ENCODE peak calls at places on chromosomes 2 and 18, in ten cellular contexts. P is heart left ventricle; A is breast epithelium; R is stomach; E is A549; W is neural progenitor cell; C is mesenchymal stem cell; G is GM23248; S is spleen; F is CD8-positive, alpha-beta T cell. Q is an unnamed sample. For H3K4me1, the result is how much of the 10 kb centered on the place peaks cover.

GRCh38 chr18:49561377-49562193 is at the start of gene LIPG:
- DNase-seq in P (peak), A (no peak), R (peak), E (peak), W (peak), C (peak), G (peak), S (no peak), F (peak), Q (no peak)

GRCh38 chr2:57550912-57551311 is 495.7 kb upstream of the VRK2 start:
- DNase-seq in P (no peak), A (no peak), R (no peak), E (no peak), W (no peak), C (no peak), G (no peak), S (no peak), F (no peak), Q (no peak)

GRCh38 chr2:348517-348916 is 60.6 kb upstream of the ALKAL2 start:
- DNase-seq in P (no peak), A (no peak), R (no peak), E (no peak), W (no peak), C (no peak), G (no peak), S (no peak), F (no peak), Q (no peak)

GRCh38 chr2:120947982-120948661 is 212.5 kb downstream of the GLI2 start:
- DNase-seq in P (no peak), A (no peak), R (no peak), E (no peak), W (no peak), C (no peak), G (no peak), S (no peak), F (no peak), Q (no peak)

GRCh38 chr2:238425979-238426567 is 654 bp upstream of the ASB1 start:
- DNase-seq in P (no peak), A (no peak), R (peak), E (peak), W (peak), C (peak), G (peak), S (peak), F (peak), Q (peak)

GRCh38 chr2:96239745-96240264 is 26.0 kb downstream of the TMEM127 start:
- DNase-seq in P (no peak), A (no peak), R (no peak), E (no peak), W (no peak), C (no peak), G (no peak), S (no peak), F (no peak), Q (no peak)

GRCh38 chr18:49560277-49561126 is 1.4 kb upstream of the LIPG start:
- DNase-seq in P (no peak), A (no peak), R (no peak), E (no peak), W (peak), C (peak), G (peak), S (no peak), F (no peak), Q (no peak)

GRCh38 chr2:31227711-31228125 is 6.2 kb upstream of the EHD3 start:
- DNase-seq in P (no peak), A (no peak), R (no peak), E (no peak), W (no peak), C (no peak), G (no peak), S (no peak), F (no peak), Q (no peak)

GRCh38 chr18:26477828-26478466 is 70.4 kb downstream of the KCTD1 start:
- DNase-seq in P (no peak), A (no peak), R (no peak), E (peak), W (no peak), C (no peak), G (no peak), S (no peak), F (no peak), Q (no peak)

GRCh38 chr2:46539327-46540276 is 60.2 kb downstream of the TMEM247 start:
- DNase-seq in P (no peak), A (no peak), R (no peak), E (no peak), W (no peak), C (no peak), G (no peak), S (no peak), F (no peak), Q (no peak)

GRCh38 chr18:364221-364620 is 96.4 kb upstream of the THOC1 start:
- DNase-seq in P (no peak), A (no peak), R (no peak), E (no peak), W (no peak), C (no peak), G (peak), S (no peak), F (no peak), Q (no peak)

GRCh38 chr18:47968721-47969120 is 38.3 kb upstream of the SMAD2 start:
- DNase-seq in P (no peak), A (no peak), R (no peak), E (peak), W (peak), C (no peak), G (peak), S (no peak), F (no peak), Q (no peak)

GRCh38 chr2:100818606-100819364 is 1.2 kb upstream of the NPAS2 start:
- DNase-seq in P (peak), A (peak), R (peak), E (peak), W (peak), C (peak), G (peak), S (no peak), F (no peak), Q (peak)

GRCh38 chr2:105576440-105577241 is 168.1 kb upstream of the NCK2 start:
- DNase-seq in P (no peak), A (no peak), R (no peak), E (peak), W (peak), C (peak), G (peak), S (no peak), F (no peak), Q (no peak)

GRCh38 chr18:57864615-57865121 is 61.6 kb upstream of the ATP8B1 start:
- DNase-seq in P (no peak), A (no peak), R (no peak), E (no peak), W (no peak), C (no peak), G (no peak), S (no peak), F (no peak), Q (no peak)

GRCh38 chr18:23981369-23981768 is 33.2 kb upstream of the TTC39C start:
- DNase-seq in P (no peak), A (no peak), R (no peak), E (no peak), W (peak), C (no peak), G (no peak), S (no peak), F (no peak), Q (no peak)

GRCh38 chr18:51516478-51517038 is 319.1 kb upstream of the MEX3C start:
- DNase-seq in P (no peak), A (no peak), R (no peak), E (no peak), W (no peak), C (no peak), G (no peak), S (no peak), F (no peak), Q (no peak)

GRCh38 chr2:64654993-64655666 is 1.4 kb upstream of the SERTAD2 start:
- DNase-seq in P (no peak), A (no peak), R (no peak), E (peak), W (no peak), C (peak), G (peak), S (no peak), F (no peak), Q (no peak)

GRCh38 chr2:39666489-39667141 is 898 bp downstream of the TMEM178A start:
- DNase-seq in P (no peak), A (no peak), R (no peak), E (peak), W (peak), C (peak), G (peak), S (no peak), F (no peak), Q (no peak)

GRCh38 chr2:241538838-241539615 is 19.5 kb upstream of the BOK start:
- DNase-seq in P (no peak), A (no peak), R (no peak), E (no peak), W (no peak), C (no peak), G (no peak), S (peak), F (no peak), Q (no peak)

GRCh38 chr2:145652051-145652450 is 1132.1 kb upstream of the ZEB2 start:
- DNase-seq in P (no peak), A (no peak), R (no peak), E (no peak), W (no peak), C (peak), G (no peak), S (no peak), F (no peak), Q (no peak)

GRCh38 chr18:55588001-55588875 is at the start of gene TCF4:
- DNase-seq in P (peak), A (peak), R (peak), E (peak), W (peak), C (peak), G (peak), S (peak), F (peak), Q (peak)

GRCh38 chr2:27171351-27171848 is 22.6 kb downstream of the TCF23 start:
- DNase-seq in P (no peak), A (no peak), R (no peak), E (no peak), W (no peak), C (no peak), G (peak), S (no peak), F (no peak), Q (no peak)

GRCh38 chr2:153986488-153987229 is 114.9 kb downstream of the GALNT13 start:
- DNase-seq in P (no peak), A (no peak), R (no peak), E (peak), W (peak), C (peak), G (peak), S (no peak), F (no peak), Q (no peak)

GRCh38 chr18:50749421-50749820 is 70.4 kb downstream of the MRO start:
- DNase-seq in P (no peak), A (no peak), R (no peak), E (no peak), W (no peak), C (no peak), G (no peak), S (no peak), F (no peak), Q (no peak)

GRCh38 chr2:69797235-69797634 is 32.2 kb upstream of the GMCL1 start:
- DNase-seq in P (no peak), A (no peak), R (no peak), E (no peak), W (no peak), C (no peak), G (no peak), S (no peak), F (no peak), Q (no peak)

GRCh38 chr2:235008584-235009044 is 56.8 kb downstream of the SH3BP4 start:
- DNase-seq in P (no peak), A (no peak), R (peak), E (no peak), W (no peak), C (no peak), G (peak), S (no peak), F (no peak), Q (no peak)

GRCh38 chr18:77711096-77711495 is 461.4 kb downstream of the GALR1 start:
- DNase-seq in P (no peak), A (no peak), R (no peak), E (no peak), W (peak), C (no peak), G (peak), S (no peak), F (no peak), Q (no peak)

GRCh38 chr2:45681675-45682074 is 30.2 kb downstream of the PRKCE start:
- DNase-seq in P (no peak), A (no peak), R (peak), E (peak), W (no peak), C (peak), G (peak), S (no peak), F (no peak), Q (no peak)

GRCh38 chr2:229873123-229873581 is 48.7 kb downstream of the TRIP12 start:
- DNase-seq in P (no peak), A (no peak), R (no peak), E (no peak), W (no peak), C (no peak), G (no peak), S (no peak), F (no peak), Q (no peak)

DNA sequence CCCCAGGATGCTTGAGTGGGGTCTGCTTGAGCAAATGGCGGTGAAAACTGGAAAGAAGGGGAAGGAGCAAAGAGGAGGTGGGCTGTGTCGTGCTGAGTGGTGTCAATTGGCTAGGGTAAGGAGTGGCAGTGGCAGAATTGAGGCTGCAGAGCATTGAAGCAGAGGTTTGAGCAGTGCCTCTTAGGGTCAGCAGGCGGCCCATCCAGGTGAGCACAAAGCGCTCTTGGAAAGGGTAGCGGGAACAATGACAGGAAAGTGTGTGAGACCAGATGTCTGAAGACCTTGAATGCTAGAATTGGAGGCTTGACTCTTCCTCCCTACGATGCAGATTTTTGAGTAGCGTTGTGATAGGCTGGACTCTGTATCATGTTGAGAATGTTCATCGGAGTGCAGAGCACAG is 39.3 kb upstream of the IL1R1 start:
- DNase-seq in P (no peak), A (no peak), R (no peak), E (no peak), W (no peak), C (no peak), G (no peak), S (no peak), F (no peak), Q (no peak)
- H3K4me1 ChIP-seq in P (under half), A (under half), R (half or more), E (half or more), W (under half), C (under half), G (half or more), S (under half), F (under half), Q (under half)

DNA sequence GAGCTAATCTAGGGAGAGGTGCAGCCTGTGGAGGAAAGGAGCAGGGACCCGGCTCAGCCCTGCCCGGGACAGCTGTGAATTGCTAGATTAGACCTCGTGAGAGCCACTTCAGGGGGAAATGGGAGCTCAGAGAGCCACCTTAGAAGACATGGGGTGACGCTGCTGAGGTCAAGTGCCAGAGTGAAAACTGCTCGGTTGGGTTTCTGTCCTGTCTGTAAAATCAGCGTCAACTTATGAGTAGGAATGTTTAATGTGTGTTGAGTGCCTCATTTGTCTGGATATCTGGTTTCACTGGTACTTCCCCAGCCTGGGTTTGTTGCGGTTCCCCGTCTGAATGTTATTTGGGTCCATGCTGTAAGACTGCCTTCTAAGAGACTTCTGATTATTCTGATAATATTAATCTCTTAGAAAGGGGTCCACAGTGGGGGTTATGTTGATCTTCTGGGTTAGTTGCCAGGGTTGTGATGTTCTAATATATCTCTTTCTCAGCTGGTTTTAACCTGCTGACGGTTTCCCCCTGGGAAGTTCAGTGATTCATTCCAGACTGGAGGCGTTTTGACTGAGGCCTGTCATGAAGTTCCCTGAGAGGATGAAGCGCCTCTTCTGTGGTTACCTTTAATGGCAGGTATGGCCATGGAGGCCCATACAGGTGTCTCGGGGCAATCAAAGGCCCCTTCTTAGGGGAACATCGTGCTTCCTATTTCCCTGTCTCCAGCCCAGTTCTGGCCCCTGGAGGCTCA is 175.9 kb downstream of the SH3RF3 start:
- DNase-seq in P (no peak), A (no peak), R (no peak), E (no peak), W (no peak), C (no peak), G (no peak), S (no peak), F (no peak), Q (no peak)
- H3K4me1 ChIP-seq in P (under half), A (under half), R (under half), E (under half), W (under half), C (under half), G (under half), S (under half), F (under half), Q (under half)

DNA sequence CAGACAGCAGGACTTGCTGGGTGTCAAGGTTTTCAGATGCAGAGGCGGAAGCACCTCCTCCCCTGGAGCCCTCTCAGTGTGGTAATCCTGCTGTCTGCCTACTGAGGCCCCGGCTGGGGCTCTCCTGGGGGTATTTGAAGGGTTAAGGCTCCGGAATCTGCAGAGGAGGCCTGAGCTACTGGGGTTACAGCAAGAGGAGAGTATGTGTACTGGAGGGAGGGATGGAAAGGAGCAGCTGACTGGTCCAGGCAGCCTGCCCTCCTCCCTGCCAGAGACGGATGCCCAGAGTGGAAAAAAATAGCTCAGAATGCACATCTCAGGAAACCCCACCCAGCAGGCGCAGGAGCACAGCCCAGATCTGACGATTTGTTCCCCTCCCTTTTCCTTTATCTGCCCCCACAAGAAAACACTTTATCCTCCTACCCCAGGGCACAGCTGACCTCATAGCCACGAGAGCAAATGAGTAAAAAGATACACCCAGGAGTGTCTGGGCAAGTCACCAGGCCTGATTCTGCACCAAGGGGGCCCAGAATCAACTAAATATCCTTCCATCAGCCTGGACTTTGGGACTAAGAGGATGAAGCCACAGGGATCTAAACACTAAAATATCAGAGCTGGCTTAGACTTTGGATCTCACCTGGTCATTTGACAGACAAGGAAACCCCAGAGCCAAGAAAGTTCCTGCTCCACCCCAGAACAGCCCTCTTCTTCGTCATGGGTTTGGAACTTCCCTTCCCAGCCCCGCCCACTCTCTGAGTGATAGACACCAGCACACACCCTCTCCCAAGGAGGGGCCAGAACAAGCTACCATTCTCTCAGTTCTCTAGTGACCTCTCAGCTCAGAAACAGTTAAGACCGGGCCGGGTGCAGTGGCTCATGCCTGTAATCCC is 5.5 kb downstream of the TMBIM1 start:
- DNase-seq in P (peak), A (peak), R (peak), E (peak), W (peak), C (peak), G (peak), S (peak), F (peak), Q (peak)
- H3K4me1 ChIP-seq in P (half or more), A (half or more), R (half or more), E (half or more), W (under half), C (half or more), G (half or more), S (half or more), F (half or more), Q (under half)

GRCh38 chr2:203759692-203760365 is 53.4 kb downstream of the CD28 start:
- DNase-seq in P (no peak), A (no peak), R (peak), E (no peak), W (no peak), C (peak), G (peak), S (no peak), F (no peak), Q (no peak)

GRCh38 chr2:203758841-203759691 is 52.6 kb downstream of the CD28 start:
- DNase-seq in P (no peak), A (no peak), R (peak), E (no peak), W (no peak), C (peak), G (peak), S (no peak), F (no peak), Q (no peak)

DNA sequence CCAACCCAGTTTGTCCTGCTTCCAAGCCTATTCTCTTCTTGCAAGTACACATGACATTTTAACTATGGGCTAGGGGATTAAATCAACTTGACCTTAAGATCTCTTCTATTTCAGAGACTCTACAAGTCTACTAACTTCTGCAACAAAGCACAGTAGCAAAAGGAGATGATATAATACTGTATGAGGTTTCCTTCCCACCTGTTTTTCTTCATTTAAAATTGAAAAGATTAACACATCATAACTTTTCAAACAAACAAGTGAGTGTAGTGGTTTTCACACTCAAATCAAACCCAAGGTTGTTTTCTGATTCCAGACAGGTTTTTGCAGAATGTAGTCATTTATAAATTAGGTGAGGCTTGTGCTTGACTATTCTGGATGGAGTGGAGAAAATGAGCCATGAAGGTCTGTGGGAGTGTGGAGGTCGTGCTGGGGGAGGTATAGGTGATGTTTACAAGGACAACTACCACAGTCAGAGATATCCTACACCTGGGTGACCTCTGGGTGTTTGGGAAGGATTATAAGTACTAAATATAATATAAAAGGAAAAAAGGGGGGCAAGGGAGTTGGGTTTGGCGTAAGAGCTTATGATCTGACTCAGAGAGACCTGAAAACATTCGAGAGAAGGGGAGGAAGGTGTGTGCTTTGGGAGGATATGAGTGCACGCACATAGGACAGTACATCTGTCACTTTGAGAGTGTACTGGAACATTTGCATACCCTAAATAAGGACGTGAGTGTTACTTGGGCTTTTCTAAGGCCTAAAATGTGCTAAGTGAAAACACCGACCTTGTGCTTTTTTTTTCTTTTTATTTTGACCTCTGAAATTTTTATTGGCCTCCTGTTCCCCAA is 57.2 kb downstream of the CD28 start:
- DNase-seq in P (no peak), A (no peak), R (no peak), E (no peak), W (no peak), C (no peak), G (no peak), S (no peak), F (no peak), Q (no peak)
- H3K4me1 ChIP-seq in P (under half), A (under half), R (under half), E (under half), W (under half), C (under half), G (under half), S (under half), F (under half), Q (under half)

Q was measured in ascending aorta.